ENCODE peak calls at places on chromosomes 5 and 9, in four cellular contexts. M, D, A and F are unnamed samples.

GRCh38 chr5:112634166-112634565 is 103.5 kb upstream of the APC start:
- DNase-seq in M (no peak), D (no peak), A (no peak), F (no peak)

GRCh38 chr5:33205727-33206410 is 234.9 kb upstream of the TARS1 start:
- DNase-seq in M (peak), D (no peak), A (no peak), F (no peak)

GRCh38 chr5:116864157-116864837 is 289.7 kb upstream of the SEMA6A start:
- DNase-seq in M (peak), D (no peak), A (no peak), F (peak)

GRCh38 chr5:33563983-33564908 is 123.5 kb downstream of the TARS1 start:
- DNase-seq in M (no peak), D (no peak), A (no peak), F (no peak)

GRCh38 chr9:135804588-135805421 is 102.5 kb downstream of the CAMSAP1 start:
- DNase-seq in M (peak), D (no peak), A (peak), F (no peak)

GRCh38 chr5:14444161-14444560 is 137.4 kb upstream of the OTULINL start:
- DNase-seq in M (no peak), D (no peak), A (no peak), F (no peak)

GRCh38 chr9:7879551-7880245 is 80.1 kb upstream of the DMAC1 start:
- DNase-seq in M (no peak), D (no peak), A (no peak), F (peak)

GRCh38 chr5:140338336-140338735 is 8.1 kb downstream of the HBEGF start:
- DNase-seq in M (no peak), D (no peak), A (no peak), F (no peak)

GRCh38 chr9:23254404-23255184 is 571.4 kb downstream of the ELAVL2 start:
- DNase-seq in M (no peak), D (no peak), A (no peak), F (no peak)

GRCh38 chr5:16886366-16886736 is 49.7 kb downstream of the MYO10 start:
- DNase-seq in M (no peak), D (no peak), A (no peak), F (no peak)

GRCh38 chr5:126686451-126687126 is 85.8 kb downstream of the PHAX start:
- DNase-seq in M (no peak), D (peak), A (no peak), F (no peak)

GRCh38 chr5:14906628-14907027 is 35.0 kb upstream of the ANKH start:
- DNase-seq in M (no peak), D (no peak), A (no peak), F (no peak)

GRCh38 chr9:114506082-114506390 is 763 bp upstream of the WHRN start:
- DNase-seq in M (no peak), D (no peak), A (no peak), F (no peak)

GRCh38 chr9:114503522-114504340 is 1.5 kb downstream of the WHRN start:
- DNase-seq in M (no peak), D (no peak), A (no peak), F (no peak)

GRCh38 chr9:114503009-114503408 is 2.3 kb downstream of the WHRN start:
- DNase-seq in M (no peak), D (no peak), A (no peak), F (no peak)

GRCh38 chr9:114505187-114506081 is at the start of gene WHRN:
- DNase-seq in M (peak), D (no peak), A (peak), F (peak)

GRCh38 chr9:114504341-114505186 is 709 bp downstream of the WHRN start:
- DNase-seq in M (no peak), D (no peak), A (peak), F (no peak)
- TF ChIP-seq BRCA1 in M (no peak), D (no peak), A (peak), F (no peak)

DNA sequence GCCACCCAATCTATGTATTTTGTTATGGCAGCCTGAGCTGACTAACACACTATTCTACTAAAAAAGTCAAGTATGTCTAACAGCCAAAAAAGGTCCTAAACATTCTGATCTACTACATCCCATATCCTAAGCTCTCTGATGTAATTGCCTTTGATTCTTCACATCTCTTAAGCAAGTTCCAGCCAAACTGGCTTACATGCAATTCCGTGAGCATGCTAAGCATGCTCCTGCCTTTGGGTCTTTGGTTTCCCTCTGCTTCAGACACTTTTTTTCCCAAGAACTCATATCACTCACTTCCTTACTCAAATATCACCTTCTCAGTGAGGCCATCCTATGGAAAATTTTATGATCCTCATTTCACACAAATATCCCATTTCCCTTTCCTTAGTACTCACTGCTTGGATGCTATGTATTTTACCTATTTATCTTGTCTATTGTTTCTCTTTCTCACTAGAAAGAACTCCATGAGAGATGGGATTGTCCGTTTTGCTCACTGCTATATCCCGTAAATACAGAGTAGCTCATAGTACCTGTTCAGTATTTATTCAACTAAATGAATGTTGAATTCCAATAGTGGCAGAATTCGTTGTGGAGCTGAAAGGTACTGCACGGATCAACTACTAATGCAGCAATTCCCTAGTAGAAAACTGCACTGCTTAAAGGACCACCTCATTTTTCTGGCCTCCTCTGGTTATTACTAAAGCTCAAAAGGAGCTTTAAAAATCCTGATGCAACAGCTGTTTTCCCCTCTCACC is 2.3 kb upstream of the SLC12A2 start:
- DNase-seq in M (no peak), D (no peak), A (peak), F (no peak)
- TF ChIP-seq USF2 in M (no peak), D (no peak), A (no peak), F (no peak)

DNA sequence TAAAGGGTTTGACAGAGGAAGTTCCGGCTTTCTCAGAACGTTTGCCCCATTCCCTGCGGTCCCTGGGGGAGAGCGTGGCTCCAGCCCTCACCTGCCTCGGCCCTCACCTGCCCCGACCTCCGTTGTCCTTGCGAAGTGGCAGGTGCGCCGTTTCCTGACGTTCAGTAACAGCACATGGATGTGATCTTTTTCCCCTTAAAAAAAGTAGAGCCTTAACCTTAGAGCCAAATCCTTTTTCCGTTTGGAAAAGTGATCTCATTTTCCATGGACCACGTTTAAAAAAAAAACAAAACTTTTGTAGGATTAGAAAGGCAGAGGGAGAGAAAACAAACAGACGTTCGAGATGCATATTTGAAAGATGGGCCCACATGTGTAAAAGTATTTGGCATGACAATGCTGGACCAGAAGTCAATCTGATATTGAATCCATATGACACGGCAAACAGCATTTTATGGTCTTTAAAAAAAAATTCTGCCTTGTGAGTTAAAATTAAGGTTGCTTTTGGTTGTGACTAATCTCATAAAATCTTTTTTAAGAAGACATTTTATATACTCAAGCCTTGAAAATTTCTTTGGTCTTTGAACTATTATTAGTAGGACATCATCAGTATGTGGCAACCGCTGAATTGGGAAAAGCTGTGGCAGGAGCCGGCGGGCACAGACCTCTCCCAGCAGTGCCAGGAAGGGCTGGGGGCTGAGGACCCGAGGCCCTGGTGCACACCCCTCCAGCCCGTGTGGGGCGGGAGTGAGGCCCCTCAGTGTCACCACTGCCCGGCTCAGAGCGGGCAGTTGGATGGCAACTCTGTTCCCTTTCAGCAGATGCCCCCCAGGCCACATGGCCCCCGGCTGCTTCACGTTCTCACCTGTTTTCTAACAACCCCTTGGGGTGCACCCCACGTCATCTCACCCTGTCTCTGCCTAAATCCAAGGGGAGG is 42.4 kb upstream of the EXOC3 start:
- DNase-seq in M (no peak), D (no peak), A (no peak), F (no peak)
- TF ChIP-seq CHD2 in M (no peak), D (no peak), A (no peak), F (no peak)

GRCh38 chr5:61019642-61020041 is 74.6 kb downstream of the NDUFAF2 start:
- DNase-seq in M (no peak), D (no peak), A (no peak), F (no peak)

GRCh38 chr5:61018102-61018501 is 73.1 kb downstream of the NDUFAF2 start:
- DNase-seq in M (no peak), D (no peak), A (no peak), F (no peak)

GRCh38 chr5:61026004-61026403 is 81.0 kb downstream of the NDUFAF2 start:
- DNase-seq in M (no peak), D (no peak), A (no peak), F (no peak)

GRCh38 chr5:61020415-61020814 is 75.4 kb downstream of the NDUFAF2 start:
- DNase-seq in M (peak), D (no peak), A (no peak), F (no peak)

GRCh38 chr5:61023131-61023530 is 78.1 kb downstream of the NDUFAF2 start:
- DNase-seq in M (no peak), D (no peak), A (no peak), F (no peak)
- TF ChIP-seq BRCA1 in M (no peak), D (no peak), A (no peak), F (no peak)

GRCh38 chr9:116959775-116960174 is 272.7 kb downstream of the TRIM32 start:
- DNase-seq in M (no peak), D (no peak), A (no peak), F (no peak)
- TF ChIP-seq USF2 in M (no peak), D (no peak), A (no peak), F (no peak)

GRCh38 chr5:78157001-78157400 is 137.5 kb downstream of the AP3B1 start:
- DNase-seq in M (no peak), D (no peak), A (no peak), F (no peak)

GRCh38 chr5:78162253-78162862 is 132.1 kb downstream of the AP3B1 start:
- DNase-seq in M (peak), D (no peak), A (peak), F (no peak)
- TF ChIP-seq CHD2 in M (no peak), D (no peak), A (no peak), F (no peak)